ENCODE peak calls at places on chromosomes 1 and 21, in five cellular contexts. I is neuronal stem cell, N is mesenchymal stem cell, W is trophoblast cell, B is H1. E is an unnamed sample.

GRCh38 chr1:205370780-205371179 is 14.1 kb upstream of the KLHDC8A start:
- DNase-seq in I (no peak), N (no peak), W (no peak), B (no peak), E (no peak)

GRCh38 chr1:33177996-33178540 is 3.8 kb downstream of the TRIM62 start:
- DNase-seq in I (no peak), N (no peak), W (no peak), B (no peak), E (no peak)

GRCh38 chr1:200131551-200132125 is 104.1 kb downstream of the NR5A2 start:
- DNase-seq in I (no peak), N (peak), W (peak), B (no peak), E (no peak)

GRCh38 chr1:78283691-78284090 is 207.1 kb upstream of the PTGFR start:
- DNase-seq in I (no peak), N (no peak), W (no peak), B (no peak), E (no peak)

GRCh38 chr1:97252076-97252475 is 530.5 kb downstream of the PTBP2 start:
- DNase-seq in I (no peak), N (peak), W (peak), B (no peak), E (no peak)

GRCh38 chr1:19448491-19449439 is 36.6 kb downstream of the CAPZB start:
- DNase-seq in I (no peak), N (peak), W (peak), B (no peak), E (no peak)

GRCh38 chr1:241610056-241610815 is 29.9 kb downstream of the CHML start:
- DNase-seq in I (peak), N (peak), W (no peak), B (no peak), E (no peak)

GRCh38 chr1:116415699-116416533 is 42.9 kb downstream of the ATP1A1 start:
- DNase-seq in I (peak), N (no peak), W (no peak), B (no peak), E (peak)

GRCh38 chr1:32501865-32502264 is 37.0 kb downstream of the ZBTB8B start:
- DNase-seq in I (no peak), N (no peak), W (no peak), B (no peak), E (no peak)

GRCh38 chr1:31381394-31382287 is 8.8 kb upstream of the FABP3 start:
- DNase-seq in I (no peak), N (no peak), W (peak), B (no peak), E (no peak)

GRCh38 chr1:230768903-230769570 is 21.8 kb downstream of the CAPN9 start:
- DNase-seq in I (no peak), N (peak), W (peak), B (no peak), E (no peak)

GRCh38 chr1:231095595-231095994 is 55.5 kb upstream of the FAM89A start:
- DNase-seq in I (no peak), N (no peak), W (no peak), B (no peak), E (no peak)

GRCh38 chr21:14361958-14362357 is 21.0 kb downstream of the HSPA13 start:
- DNase-seq in I (no peak), N (no peak), W (peak), B (no peak), E (no peak)

GRCh38 chr1:85202092-85202863 is 1.5 kb upstream of the SYDE2 start:
- DNase-seq in I (no peak), N (no peak), W (no peak), B (no peak), E (no peak)

GRCh38 chr1:192654120-192654519 is 18.2 kb downstream of the RGS13 start:
- DNase-seq in I (no peak), N (no peak), W (no peak), B (no peak), E (no peak)

GRCh38 chr1:35707253-35708178 is 11.2 kb downstream of the C1orf216 start:
- DNase-seq in I (peak), N (peak), W (peak), B (peak), E (peak)

GRCh38 chr1:166489356-166489669 is 322.5 kb upstream of the FAM78B start:
- DNase-seq in I (no peak), N (no peak), W (no peak), B (no peak), E (no peak)

GRCh38 chr1:198933506-198933905 is 294.7 kb downstream of the PTPRC start:
- DNase-seq in I (no peak), N (no peak), W (no peak), B (no peak), E (no peak)

GRCh38 chr1:41419584-41420295 is 58.5 kb downstream of the FOXO6 start:
- DNase-seq in I (no peak), N (no peak), W (peak), B (no peak), E (no peak)
- H3K23ac ChIP-seq in I (no peak), N (no peak), W (no peak), B (no peak), E (no peak)

GRCh38 chr1:52403566-52404115 is 582 bp downstream of the ORC1 start:
- DNase-seq in I (peak), N (peak), W (peak), B (no peak), E (peak)

GRCh38 chr1:52402860-52403240 is 1.4 kb downstream of the ORC1 start:
- DNase-seq in I (no peak), N (no peak), W (no peak), B (no peak), E (no peak)

GRCh38 chr1:52400131-52400530 is 4.1 kb downstream of the ORC1 start:
- DNase-seq in I (no peak), N (no peak), W (peak), B (no peak), E (no peak)

GRCh38 chr1:52404116-52404974 is at the start of the genes ORC1 and PRPF38A:
- DNase-seq in I (peak), N (peak), W (peak), B (peak), E (peak)

GRCh38 chr1:52399629-52400028 is 4.6 kb downstream of the ORC1 start:
- DNase-seq in I (no peak), N (no peak), W (no peak), B (no peak), E (no peak)
- H2BK12ac ChIP-seq in I (no peak), N (no peak), W (no peak), B (no peak), E (no peak)

DNA sequence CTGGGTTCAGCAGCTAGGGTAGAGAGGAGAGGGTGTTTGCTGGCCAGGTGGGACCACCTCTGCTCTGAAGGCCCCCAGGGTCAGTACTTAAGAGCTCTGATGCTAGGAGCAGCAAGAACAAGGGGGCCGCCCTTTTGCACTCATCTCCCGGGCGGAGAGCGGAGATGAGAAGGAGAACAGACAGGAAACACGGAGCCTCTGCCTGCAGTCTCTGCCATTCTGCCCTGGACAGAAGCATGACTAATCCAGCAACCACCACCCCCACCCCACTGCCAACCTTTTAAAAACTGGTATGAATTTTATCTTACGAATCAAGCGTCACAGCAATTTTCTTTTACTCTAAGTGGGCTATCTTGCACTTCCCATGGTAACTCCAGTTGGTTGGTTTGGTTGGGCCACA is 34.5 kb downstream of the PARP1 start:
- DNase-seq in I (no peak), N (no peak), W (no peak), B (no peak), E (no peak)
- H3K23ac ChIP-seq in I (no peak), N (no peak), W (no peak), B (no peak), E (no peak)

GRCh38 chr1:219837274-219837993 is 90.9 kb downstream of the SLC30A10 start:
- DNase-seq in I (peak), N (peak), W (peak), B (no peak), E (no peak)
- H2BK12ac ChIP-seq in I (no peak), N (no peak), W (no peak), B (no peak), E (no peak)

GRCh38 chr1:214658175-214658574 is 55.2 kb downstream of the CENPF start:
- DNase-seq in I (no peak), N (no peak), W (no peak), B (no peak), E (no peak)
- H3K23ac ChIP-seq in I (no peak), N (no peak), W (no peak), B (no peak), E (no peak)

DNA sequence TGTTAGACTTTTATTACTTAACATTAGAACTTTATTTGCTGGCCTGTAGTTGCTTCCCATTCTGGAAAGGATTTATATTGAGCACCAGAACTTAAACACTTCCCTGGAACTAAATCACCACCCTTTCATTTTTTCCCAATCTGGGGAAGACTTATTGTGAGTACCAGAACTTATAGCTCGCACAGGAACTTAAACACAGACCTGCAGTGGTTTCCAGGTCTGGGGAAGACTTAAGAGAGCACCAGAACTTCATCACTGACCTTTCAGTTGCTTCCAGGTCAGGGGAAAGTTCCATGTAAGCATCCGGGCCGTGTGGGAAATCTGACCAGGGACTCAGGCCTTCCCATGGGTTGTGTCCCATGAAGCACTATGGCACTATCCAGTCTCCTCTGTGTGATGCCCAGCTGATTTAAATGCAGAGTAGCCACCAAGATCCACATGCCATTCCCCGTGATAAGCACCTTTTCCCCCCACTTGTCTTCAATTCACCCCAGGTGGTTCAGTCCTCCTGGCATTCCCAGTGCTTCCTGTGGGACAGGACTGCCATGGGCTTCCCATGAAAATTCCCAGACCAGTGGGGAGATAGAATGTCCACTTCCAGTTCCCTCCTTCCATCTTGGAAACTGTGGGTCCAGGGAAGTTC is 48.9 kb downstream of the C4BPA start:
- DNase-seq in I (no peak), N (no peak), W (no peak), B (no peak), E (no peak)
- H2BK12ac ChIP-seq in I (no peak), N (no peak), W (no peak), B (no peak), E (no peak)

GRCh38 chr1:152759453-152760173 is 1.8 kb downstream of the KPRP start:
- DNase-seq in I (no peak), N (no peak), W (no peak), B (no peak), E (no peak)
- H3K23ac ChIP-seq in I (no peak), N (no peak), W (no peak), B (no peak), E (no peak)

GRCh38 chr1:181818943-181819342 is 242.6 kb downstream of the ZNF648 start:
- DNase-seq in I (no peak), N (no peak), W (no peak), B (no peak), E (no peak)
- H2BK12ac ChIP-seq in I (no peak), N (no peak), W (no peak), B (no peak), E (no peak)